ENCODE peak calls at places on chromosomes 4 and X, in nine cellular contexts. C is fibroblast of lung, S is esophagus squamous epithelium, Y is spleen, G is AG10803, K is AG04449, L is transverse colon, V is HL-60, T is OCI-LY7. Q is an unnamed sample.

GRCh38 chr4:3865986-3866812 is 100.0 kb downstream of the ADRA2C start:
- DNase-seq in C (no peak), S (no peak), Y (peak; percentile 64), G (no peak), K (no peak), L (no peak), V (no peak), T (no peak), Q (no peak)

GRCh38 chr4:146932111-146932510 is 13.6 kb downstream of the TTC29 start:
- DNase-seq in C (no peak), S (no peak), Y (no peak), G (no peak), K (no peak), L (no peak), V (no peak), T (no peak), Q (no peak)

GRCh38 chrX:41705680-41706374 is 17.1 kb downstream of the GPR34 start:
- DNase-seq in C (no peak), S (no peak), Y (no peak), G (no peak), K (no peak), L (no peak), V (peak; percentile 66), T (peak; percentile 76), Q (peak; percentile 73)

GRCh38 chr4:17517664-17518063 is 2.7 kb downstream of the CLRN2 start:
- DNase-seq in C (no peak), S (no peak), Y (no peak), G (no peak), K (no peak), L (no peak), V (no peak), T (no peak), Q (no peak)

GRCh38 chr4:123709336-123709735 is 312.7 kb downstream of the SPRY1 start:
- DNase-seq in C (no peak), S (no peak), Y (no peak), G (no peak), K (no peak), L (peak; percentile 52), V (no peak), T (no peak), Q (no peak)

GRCh38 chrX:45077748-45078424 is 122.8 kb downstream of the DIPK2B start:
- DNase-seq in C (no peak), S (no peak), Y (no peak), G (no peak), K (no peak), L (no peak), V (no peak), T (no peak), Q (peak; percentile 55)

GRCh38 chr4:128347930-128348660 is 60.5 kb upstream of the PGRMC2 start:
- DNase-seq in C (peak; percentile 26), S (no peak), Y (no peak), G (peak; percentile 73), K (no peak), L (no peak), V (no peak), T (no peak), Q (no peak)

GRCh38 chr4:66633472-66633871 is 911.8 kb downstream of the CENPC start:
- DNase-seq in C (no peak), S (no peak), Y (no peak), G (no peak), K (no peak), L (no peak), V (no peak), T (no peak), Q (no peak)

GRCh38 chrX:48540015-48540350 is 469 bp downstream of the TBC1D25 start:
- DNase-seq in C (peak; percentile 28), S (no peak), Y (no peak), G (peak; percentile 34), K (no peak), L (peak; percentile 61), V (no peak), T (no peak), Q (peak; percentile 69)

GRCh38 chr4:47839259-47839658 is 1.4 kb upstream of the CORIN start:
- DNase-seq in C (peak; percentile 47), S (no peak), Y (no peak), G (peak; percentile 24), K (no peak), L (no peak), V (no peak), T (peak; percentile 38), Q (peak; percentile 78)

GRCh38 chrX:118272237-118272636 is 73.7 kb upstream of the WDR44 start:
- DNase-seq in C (peak; percentile 60), S (no peak), Y (no peak), G (peak; percentile 0), K (no peak), L (no peak), V (no peak), T (no peak), Q (no peak)

GRCh38 chr4:82499705-82500104 is 62.1 kb downstream of the TMEM150C start:
- DNase-seq in C (no peak), S (no peak), Y (no peak), G (no peak), K (no peak), L (no peak), V (no peak), T (no peak), Q (no peak)

GRCh38 chr4:145345401-145345800 is 136.3 kb upstream of the SMAD1 start:
- DNase-seq in C (no peak), S (no peak), Y (no peak), G (peak; percentile 42), K (no peak), L (no peak), V (no peak), T (no peak), Q (no peak)

DNA sequence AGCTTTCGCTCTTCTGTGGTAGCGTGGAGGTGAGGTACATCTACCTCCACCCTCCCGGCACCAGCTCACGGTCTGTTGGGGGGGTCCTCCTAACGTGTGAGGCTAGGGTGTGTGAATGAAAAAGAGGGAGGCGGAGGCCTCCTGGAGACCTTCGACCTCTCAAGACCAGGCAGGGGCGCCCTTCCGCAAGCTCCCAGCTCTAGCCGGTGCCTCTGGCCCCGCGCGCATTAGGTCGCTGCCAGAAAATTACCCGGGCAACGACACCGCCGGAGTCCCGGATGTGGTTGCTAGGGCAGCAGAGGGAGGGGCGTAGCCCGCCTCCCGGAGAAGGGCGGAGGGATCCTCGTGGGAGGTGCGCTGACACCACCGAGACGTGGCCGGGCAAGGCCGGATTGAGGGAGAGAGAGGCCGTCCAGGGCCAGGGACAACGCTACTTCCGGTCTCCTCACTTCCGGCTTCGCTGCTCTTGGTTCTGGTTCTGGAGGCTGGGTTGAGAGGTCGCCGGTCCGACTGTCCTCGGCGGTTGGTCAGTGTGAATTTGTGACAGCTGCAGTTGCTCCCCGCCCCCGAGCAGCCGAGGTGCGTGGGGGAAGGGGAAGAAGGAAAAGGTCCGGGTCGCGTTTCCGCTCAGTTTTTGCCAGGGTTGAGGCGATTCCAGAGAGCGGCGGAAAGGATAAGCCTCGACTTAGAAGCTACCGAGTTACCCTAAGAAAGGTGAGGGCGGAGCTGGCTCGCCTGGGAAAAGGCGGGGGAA is at the start of the genes ARFIP1 and TIGD4:
- DNase-seq in C (peak; percentile 97), S (peak; percentile 82), Y (peak; percentile 99), G (peak; percentile 96), K (peak; percentile 71), L (peak; percentile 98), V (peak; percentile 86), T (peak; percentile 96), Q (peak; percentile 98)
- TF ChIP-seq CTCF in C (peak; percentile 20), S (no peak), Y (peak; percentile 31), G (peak; percentile 24), K (no peak), L (peak; percentile 17), V (no peak), T (peak; percentile 73), Q (peak; percentile 40)

GRCh38 chrX:108309144-108309543 is 129.1 kb downstream of the COL4A6 start:
- DNase-seq in C (peak; percentile 50), S (no peak), Y (no peak), G (no peak), K (no peak), L (no peak), V (no peak), T (no peak), Q (no peak)
- H3K4me3 ChIP-seq in C (no peak overlapping the region), S (no peak overlapping the region), Y (no peak overlapping the region), G (no peak overlapping the region), K (no peak overlapping the region), L (no peak overlapping the region), V (no peak overlapping the region), T (no peak overlapping the region), Q (no peak overlapping the region)

GRCh38 chr4:152780267-152780811 is 585 bp downstream of the ARFIP1 start:
- DNase-seq in C (no peak), S (no peak), Y (no peak), G (peak; percentile 52), K (no peak), L (no peak), V (peak; percentile 12), T (no peak), Q (no peak)

GRCh38 chr4:152785639-152786517 is 6.1 kb downstream of the ARFIP1 start:
- DNase-seq in C (peak; percentile 22), S (no peak), Y (no peak), G (peak; percentile 64), K (no peak), L (no peak), V (no peak), T (peak; percentile 22), Q (no peak)

GRCh38 chr4:152778656-152779512 is 646 bp downstream of the TIGD4 start:
- DNase-seq in C (peak; percentile 14), S (no peak), Y (peak; percentile 77), G (peak; percentile 14), K (no peak), L (peak; percentile 32), V (no peak), T (peak; percentile 50), Q (peak; percentile 55)

GRCh38 chr4:152784490-152785195 is 4.9 kb downstream of the ARFIP1 start:
- DNase-seq in C (peak; percentile 58), S (no peak), Y (no peak), G (peak; percentile 83), K (no peak), L (peak; percentile 16), V (peak; percentile 18), T (peak; percentile 22), Q (no peak)
- TF ChIP-seq CTCF in C (peak; percentile 35), S (no peak), Y (no peak), G (peak; percentile 44), K (no peak), L (no peak), V (no peak), T (peak; percentile 40), Q (no peak)

GRCh38 chr4:118752551-118752950 is 67.4 kb downstream of the METTL14 start:
- DNase-seq in C (no peak), S (no peak), Y (no peak), G (no peak), K (no peak), L (no peak), V (no peak), T (no peak), Q (no peak)

GRCh38 chr4:118746251-118746919 is 61.2 kb downstream of the METTL14 start:
- DNase-seq in C (no peak), S (no peak), Y (no peak), G (no peak), K (no peak), L (no peak), V (no peak), T (no peak), Q (no peak)

GRCh38 chr4:118753096-118753495 is 67.9 kb downstream of the METTL14 start:
- DNase-seq in C (no peak), S (no peak), Y (no peak), G (no peak), K (no peak), L (no peak), V (no peak), T (no peak), Q (no peak)

GRCh38 chr4:118751634-118752293 is 66.6 kb downstream of the METTL14 start:
- DNase-seq in C (no peak), S (no peak), Y (no peak), G (peak; percentile 81), K (no peak), L (no peak), V (no peak), T (no peak), Q (no peak)

GRCh38 chr4:118749347-118749988 is 64.3 kb downstream of the METTL14 start:
- DNase-seq in C (no peak), S (no peak), Y (no peak), G (no peak), K (no peak), L (no peak), V (no peak), T (no peak), Q (no peak)
- H3K4me3 ChIP-seq in C (no peak overlapping the region), S (no peak overlapping the region), Y (no peak overlapping the region), G (no peak overlapping the region), K (no peak overlapping the region), L (peak overlapping the region; percentile 20), V (no peak overlapping the region), T (no peak overlapping the region), Q (no peak overlapping the region)

Q was measured in GM12865.